ENCODE peak calls at places on chromosomes 2 and 18, in seven cellular contexts. Z, C, D, S, M, K and H are unnamed samples.

GRCh38 chr18:45168883-45169585 is 446.2 kb upstream of the SLC14A2 start:
- DNase-seq in K (no peak), D (peak), C (no peak), S (no peak), Z (no peak), M (no peak), H (no peak)

GRCh38 chr18:78664048-78664447 is 315.6 kb upstream of the SALL3 start:
- DNase-seq in C (no peak), Z (no peak), K (no peak), D (no peak), S (no peak), M (no peak), H (no peak)

GRCh38 chr18:76679877-76680276 is 142.5 kb upstream of the ZNF236 start:
- DNase-seq in M (no peak), Z (no peak), S (no peak), K (no peak), C (no peak), D (no peak), H (no peak)

GRCh38 chr2:111703759-111704158 is 180.2 kb downstream of the ANAPC1 start:
- DNase-seq in D (no peak), K (no peak), S (no peak), Z (no peak), C (no peak), M (no peak), H (no peak)

GRCh38 chr2:9243357-9243756 is 36.7 kb downstream of the ASAP2 start:
- DNase-seq in K (no peak), Z (no peak), S (no peak), C (no peak), D (no peak), M (no peak), H (no peak)

GRCh38 chr2:65277791-65278449 is 50.3 kb downstream of the ACTR2 start:
- DNase-seq in Z (no peak), M (no peak), C (no peak), D (peak), S (no peak), K (no peak), H (no peak)

GRCh38 chr2:106269591-106270291 is 75.6 kb upstream of the UXS1 start:
- DNase-seq in K (peak), S (peak), Z (no peak), M (peak), C (no peak), D (peak), H (peak)

GRCh38 chr2:187989925-187990623 is 301.6 kb upstream of the GULP1 start:
- DNase-seq in K (no peak), Z (no peak), S (no peak), D (no peak), C (no peak), M (no peak), H (no peak)

GRCh38 chr18:33264566-33264965 is 176.0 kb downstream of the CCDC178 start:
- DNase-seq in K (no peak), M (no peak), D (no peak), C (no peak), S (no peak), Z (no peak), H (no peak)

GRCh38 chr18:77062518-77063003 is 70.0 kb downstream of the MBP start:
- DNase-seq in K (no peak), D (no peak), Z (no peak), S (peak), C (no peak), M (no peak), H (peak)

GRCh38 chr2:39015424-39015823 is 105.4 kb downstream of the SOS1 start:
- DNase-seq in Z (no peak), K (no peak), D (no peak), S (no peak), M (no peak), C (no peak), H (no peak)

GRCh38 chr18:23722646-23723045 is 33.4 kb downstream of the LAMA3 start:
- DNase-seq in C (no peak), Z (no peak), S (no peak), M (no peak), D (no peak), K (no peak), H (no peak)

GRCh38 chr2:196718796-196719564 is 79.5 kb downstream of the CCDC150 start:
- DNase-seq in D (peak), K (peak), S (no peak), Z (no peak), C (peak), M (no peak), H (peak)

GRCh38 chr2:234763051-234763909 is 188.5 kb upstream of the SH3BP4 start:
- DNase-seq in C (no peak), Z (no peak), M (no peak), S (no peak), K (no peak), D (peak), H (no peak)

GRCh38 chr2:131120815-131121317 is 15.7 kb downstream of the PLEKHB2 start:
- DNase-seq in K (no peak), M (no peak), D (no peak), Z (no peak), S (no peak), C (no peak), H (no peak)
- H3K27ac ChIP-seq in K (no peak), M (no peak), D (no peak), Z (no peak), S (no peak), C (no peak), H (no peak)

GRCh38 chr2:53827398-53828175 is 32.2 kb downstream of the GPR75 start:
- DNase-seq in Z (no peak), S (no peak), C (no peak), D (no peak), K (no peak), M (no peak), H (no peak)
- H3K27ac ChIP-seq in Z (no peak), S (no peak), C (no peak), D (no peak), K (peak), M (peak), H (no peak)

GRCh38 chr2:237744270-237744612 is 54.3 kb upstream of the RBM44 start:
- DNase-seq in M (no peak), Z (no peak), C (no peak), D (no peak), K (no peak), S (no peak), H (no peak)
- H3K27ac ChIP-seq in M (no peak), Z (peak), C (no peak), D (peak), K (peak), S (no peak), H (no peak)

DNA sequence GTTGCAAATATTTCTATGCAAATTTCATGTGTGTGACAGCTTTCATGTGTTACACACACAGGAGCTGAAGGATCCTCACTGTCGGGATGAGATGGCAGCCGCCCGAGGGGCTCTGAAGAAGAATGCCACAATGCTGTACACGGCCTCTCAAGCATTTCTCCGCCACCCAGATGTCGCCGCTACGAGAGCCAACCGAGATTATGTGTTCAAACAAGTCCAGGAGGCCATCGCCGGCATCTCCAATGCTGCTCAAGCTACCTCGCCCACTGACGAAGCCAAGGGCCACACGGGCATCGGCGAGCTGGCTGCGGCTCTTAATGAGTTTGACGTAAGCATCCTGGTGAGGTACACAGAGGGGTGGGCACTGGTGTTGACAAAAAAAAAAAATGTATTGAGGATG is 361.2 kb downstream of the CTNNA2 start:
- DNase-seq in S (no peak), K (no peak), D (no peak), M (no peak), Z (no peak), C (no peak), H (no peak)
- H3K27ac ChIP-seq in S (no peak), K (no peak), D (no peak), M (no peak), Z (no peak), C (no peak), H (no peak)

GRCh38 chr2:66495788-66496640 is 61.1 kb downstream of the MEIS1 start:
- DNase-seq in M (no peak), D (peak), S (no peak), K (peak), Z (no peak), C (peak), H (no peak)
- H3K27ac ChIP-seq in M (no peak), D (peak), S (no peak), K (peak), Z (no peak), C (no peak), H (peak)

DNA sequence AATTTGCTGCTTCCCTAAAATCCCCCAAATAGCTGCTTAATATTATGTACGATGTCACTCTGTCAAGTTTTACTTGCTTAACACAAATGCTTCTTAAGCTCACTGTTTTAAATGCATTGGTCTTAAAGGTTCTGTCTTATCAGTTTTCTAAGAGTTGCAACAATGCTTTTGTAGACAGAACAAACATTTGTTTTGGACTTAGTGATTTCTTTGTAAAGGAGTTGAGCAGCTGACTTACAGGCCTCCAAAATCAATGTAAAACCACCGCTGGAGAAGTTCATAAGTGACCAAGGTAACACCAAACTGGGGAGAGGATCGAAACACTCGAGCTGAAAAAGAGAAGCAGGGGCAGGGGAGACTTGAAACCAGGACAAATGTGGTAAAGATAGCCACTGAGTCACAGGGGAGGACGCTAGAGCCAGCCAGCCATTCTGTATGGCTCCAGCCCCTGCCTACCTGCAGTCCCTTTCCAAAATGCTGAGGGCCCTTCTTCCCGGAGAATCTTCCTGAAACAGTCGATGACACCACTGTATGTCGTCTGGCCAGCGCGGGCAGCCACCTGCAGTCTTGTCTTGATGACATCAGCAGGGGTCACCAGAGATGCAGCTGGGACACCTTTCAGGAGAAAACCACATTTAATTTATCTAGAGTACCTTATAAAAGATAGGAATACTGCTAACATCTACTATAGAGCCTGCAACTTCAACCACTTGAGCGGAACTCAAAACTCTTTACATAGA is 100.2 kb downstream of the DYNC1I2 start:
- DNase-seq in Z (no peak), D (no peak), M (no peak), K (no peak), C (no peak), S (no peak), H (no peak)
- H3K27ac ChIP-seq in Z (no peak), D (no peak), M (no peak), K (no peak), C (no peak), S (no peak), H (no peak)

DNA sequence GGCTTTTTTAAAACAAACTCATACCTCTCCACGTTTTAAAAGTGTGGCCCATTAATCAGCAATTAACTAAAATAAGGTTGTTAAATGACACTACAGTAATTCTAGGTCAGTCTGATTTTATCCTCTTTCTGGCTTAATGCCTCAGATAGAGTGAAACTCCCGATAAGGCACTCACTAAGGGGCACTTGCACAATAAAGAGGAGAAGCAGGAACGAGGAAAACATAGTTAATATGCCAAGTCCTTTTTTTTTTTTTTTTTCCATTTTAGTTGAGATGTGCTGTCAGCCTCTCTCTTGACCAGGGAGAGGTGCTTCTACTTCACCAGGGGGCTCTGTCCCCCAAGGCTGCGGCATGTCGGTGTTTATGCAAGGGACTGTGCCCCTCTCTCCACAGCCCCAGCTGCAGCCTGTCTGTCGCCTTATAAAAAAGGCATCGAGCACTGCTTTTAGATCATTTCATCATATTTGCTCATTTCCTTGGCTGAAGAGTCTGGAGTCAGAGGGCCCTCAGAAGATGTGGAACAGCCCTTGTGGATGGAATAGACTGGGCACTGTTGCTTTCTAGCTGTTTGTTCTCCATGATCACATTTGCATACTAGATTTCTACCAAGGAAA is 178.2 kb downstream of the SLC8A1 start:
- DNase-seq in Z (no peak), M (no peak), C (no peak), D (no peak), S (no peak), K (no peak), H (no peak)
- H3K27ac ChIP-seq in Z (no peak), M (peak), C (no peak), D (no peak), S (no peak), K (no peak), H (no peak)

GRCh38 chr2:98559581-98559980 is 48.7 kb downstream of the COA5 start:
- DNase-seq in K (no peak), C (no peak), Z (no peak), D (no peak), M (no peak), S (no peak), H (no peak)
- H3K27ac ChIP-seq in K (no peak), C (no peak), Z (no peak), D (peak), M (no peak), S (no peak), H (no peak)